ENCODE peak calls at places on chromosomes 16 and 17, in seven cellular contexts. U, W, F, L, T, N and V are unnamed samples.

GRCh38 chr17:43020030-43020621 is 2.1 kb downstream of the VAT1 start:
- DNase-seq in W (no peak), L (no peak), U (no peak), T (no peak), N (no peak), F (peak), V (no peak)

GRCh38 chr17:45361976-45362375 is 45.2 kb upstream of the MAP3K14 start:
- DNase-seq in F (no peak), W (no peak), T (no peak), U (no peak), N (no peak), L (no peak), V (no peak)

GRCh38 chr17:50347894-50348291 is 2.0 kb downstream of the XYLT2 start:
- DNase-seq in T (no peak), U (no peak), L (no peak), N (no peak), W (no peak), F (no peak), V (no peak)

GRCh38 chr17:19508327-19508867 is 25.3 kb upstream of the SLC47A1 start:
- DNase-seq in T (peak), U (no peak), W (no peak), L (no peak), N (no peak), F (no peak), V (no peak)

GRCh38 chr17:61219460-61219859 is 180.2 kb upstream of the TBX2 start:
- DNase-seq in U (peak), L (no peak), W (no peak), N (no peak), T (peak), F (peak), V (no peak)

GRCh38 chr16:3472878-3473595 is 22.3 kb downstream of the C16orf90 start:
- DNase-seq in U (peak), N (no peak), W (peak), F (peak), T (no peak), L (no peak), V (no peak)

GRCh38 chr16:22320572-22321339 is 23.5 kb downstream of the POLR3E start:
- DNase-seq in L (no peak), N (no peak), W (no peak), F (no peak), T (no peak), U (no peak), V (no peak)

GRCh38 chr17:73480740-73481139 is 163.5 kb downstream of the SDK2 start:
- DNase-seq in T (no peak), N (no peak), W (peak), F (no peak), L (no peak), U (no peak), V (no peak)

GRCh38 chr16:674214-674881 is 1.1 kb upstream of the RHBDL1 start:
- DNase-seq in W (no peak), T (no peak), F (no peak), N (no peak), U (no peak), L (no peak), V (no peak)

GRCh38 chr16:71848622-71849021 is 2.8 kb downstream of the ATXN1L start:
- DNase-seq in N (no peak), F (no peak), L (no peak), U (no peak), T (no peak), W (no peak), V (no peak)

GRCh38 chr17:12035713-12036112 is 15.0 kb downstream of the MAP2K4 start:
- DNase-seq in W (no peak), U (no peak), F (no peak), T (no peak), N (no peak), L (no peak), V (no peak)

GRCh38 chr17:35373532-35373983 is at the start of gene SLFN11:
- DNase-seq in T (peak), W (peak), F (peak), N (peak), L (peak), U (peak), V (no peak)

GRCh38 chr17:43907425-43907981 is at the start of gene MPP2:
- DNase-seq in W (peak), L (no peak), F (peak), U (peak), N (no peak), T (peak), V (peak)

GRCh38 chr16:72112452-72112792 is 18.8 kb downstream of the DHX38 start:
- DNase-seq in F (no peak), N (no peak), U (no peak), T (no peak), L (no peak), W (no peak), V (no peak)

GRCh38 chr17:1473841-1474240 is 17.8 kb upstream of the CRK start:
- DNase-seq in N (no peak), T (no peak), U (no peak), L (no peak), F (no peak), W (no peak), V (no peak)

DNA sequence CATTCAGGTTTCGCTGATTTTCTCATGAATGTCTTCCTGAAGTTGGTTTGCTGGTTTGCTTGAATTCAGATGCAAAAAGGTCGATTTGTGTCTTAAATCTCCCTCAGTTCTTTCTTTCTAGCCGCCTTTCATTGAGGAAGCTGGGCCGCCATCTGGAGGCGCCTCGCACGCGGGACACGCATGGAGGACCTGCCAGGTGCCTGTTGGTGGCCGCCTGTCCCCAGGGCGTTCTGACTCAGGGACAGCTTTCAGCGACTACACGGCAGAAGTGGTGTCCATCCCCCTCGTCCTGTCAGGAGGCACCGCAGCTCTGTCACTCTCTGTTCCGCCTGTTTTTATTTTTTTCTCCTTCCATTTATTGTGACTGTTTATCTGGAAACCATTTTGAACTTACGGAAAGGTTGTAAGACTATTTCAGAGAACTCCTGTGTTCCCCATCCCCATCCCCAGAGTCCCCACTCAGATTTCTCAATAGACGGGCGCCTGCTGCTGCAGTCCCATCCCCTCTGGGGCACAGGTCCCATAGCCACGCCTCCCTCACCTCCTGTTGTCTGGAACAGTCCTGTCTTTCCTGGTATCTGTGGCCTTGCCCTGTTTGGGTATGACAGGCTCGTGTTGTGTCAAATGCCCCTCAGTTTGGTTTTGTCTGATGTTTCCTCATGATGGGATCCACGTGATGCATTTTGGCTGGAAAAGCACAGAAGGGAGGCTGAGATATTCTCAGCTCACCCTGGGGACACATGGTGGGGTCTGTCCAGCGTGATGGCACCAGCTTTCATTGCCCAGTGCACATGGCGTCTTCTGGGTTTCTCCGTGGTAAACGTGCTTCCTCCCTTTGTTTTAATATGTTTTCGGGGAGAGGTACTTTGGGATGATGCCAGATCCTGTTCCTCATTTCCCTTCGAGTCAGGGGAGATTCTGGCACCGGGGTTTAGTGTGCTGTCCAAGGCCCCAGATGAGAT is 33.4 kb downstream of the COX4I1 start:
- DNase-seq in N (no peak), W (no peak), L (no peak), T (no peak), F (no peak), U (no peak), V (no peak)
- TF ChIP-seq CTCF in N (no peak), W (no peak), L (no peak), T (no peak), F (no peak), U (no peak), V (no peak)

GRCh38 chr17:29115906-29116651 is 64.1 kb downstream of the MYO18A start:
- DNase-seq in U (peak), L (no peak), W (no peak), F (peak), N (no peak), T (peak), V (peak)
- TF ChIP-seq CTCF in U (peak), L (peak), W (peak), F (peak), N (peak), T (peak), V (peak)

DNA sequence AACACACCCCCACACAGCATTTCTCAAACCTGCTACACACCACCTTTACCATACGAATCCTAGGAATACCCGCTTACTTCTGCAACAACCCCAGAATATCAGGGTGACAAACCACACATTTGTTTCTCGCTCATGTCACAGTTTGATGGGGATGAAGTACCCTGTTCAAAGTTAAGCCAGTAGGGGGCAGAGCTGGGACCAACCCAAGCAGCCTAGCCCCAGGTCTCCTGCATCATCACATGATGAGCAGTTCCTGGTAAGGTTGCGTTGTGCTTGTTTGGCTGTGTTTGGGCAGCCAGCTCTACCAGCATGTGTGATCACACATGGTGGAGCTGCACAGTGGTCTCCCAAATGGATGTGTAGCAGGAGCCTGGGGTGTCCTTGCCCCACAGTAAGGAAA is 103.6 kb upstream of the C16orf82 start:
- DNase-seq in L (no peak), U (no peak), W (no peak), N (no peak), F (peak), T (peak), V (no peak)
- TF ChIP-seq CTCF in L (peak), U (peak), W (peak), N (peak), F (peak), T (peak), V (no peak)

GRCh38 chr17:6386041-6386630 is 48.8 kb downstream of the AIPL1 start:
- DNase-seq in U (no peak), T (no peak), L (no peak), F (no peak), N (no peak), W (no peak), V (no peak)

GRCh38 chr17:6377906-6378305 is 57.0 kb downstream of the AIPL1 start:
- DNase-seq in T (no peak), U (no peak), L (no peak), N (no peak), W (no peak), F (no peak), V (no peak)

GRCh38 chr17:6384481-6384880 is 50.4 kb downstream of the AIPL1 start:
- DNase-seq in T (no peak), F (no peak), U (no peak), N (no peak), L (no peak), W (no peak), V (no peak)

GRCh38 chr17:6381052-6381451 is 53.9 kb downstream of the AIPL1 start:
- DNase-seq in N (no peak), W (no peak), L (no peak), U (peak), T (no peak), F (peak), V (no peak)

DNA sequence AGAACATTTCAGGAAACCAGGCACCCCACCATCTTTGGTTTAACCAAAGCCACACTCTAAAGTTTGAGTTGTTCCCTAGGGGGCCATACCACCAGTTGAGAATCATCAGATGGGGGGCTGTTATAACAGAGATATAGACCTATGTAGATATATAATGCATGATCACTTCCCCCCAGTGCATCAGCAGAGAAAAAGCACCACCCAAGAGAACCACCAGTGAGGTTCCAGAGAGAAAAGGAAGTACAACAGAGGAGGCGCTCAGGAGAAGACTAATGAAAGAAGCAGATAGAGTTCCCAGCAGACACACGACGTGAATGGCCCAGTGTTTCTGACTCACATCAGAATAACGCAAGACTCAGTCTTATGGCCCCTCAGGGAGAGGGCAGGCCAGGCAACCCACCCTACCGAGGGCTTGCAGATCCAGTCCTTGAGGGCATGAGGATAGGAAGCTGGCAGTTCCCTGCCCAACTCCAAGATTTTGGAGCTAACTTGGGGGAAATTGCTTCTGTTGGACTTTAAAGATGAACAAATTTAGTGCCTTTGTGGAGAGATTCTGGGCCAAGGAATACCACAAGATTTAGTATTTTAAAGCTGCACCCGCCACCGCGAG is 53.3 kb downstream of the AIPL1 start:
- DNase-seq in T (no peak), L (no peak), U (no peak), F (no peak), N (no peak), W (no peak), V (no peak)
- TF ChIP-seq CTCF in T (no peak), L (no peak), U (no peak), F (no peak), N (no peak), W (no peak), V (no peak)

GRCh38 chr17:79145548-79145947 is 70.9 kb downstream of the ENGASE start:
- DNase-seq in W (no peak), L (no peak), F (no peak), N (no peak), T (no peak), U (no peak), V (no peak)

GRCh38 chr17:79148584-79148983 is 74.0 kb downstream of the ENGASE start:
- DNase-seq in F (no peak), N (no peak), W (no peak), T (no peak), L (no peak), U (no peak), V (no peak)

GRCh38 chr17:79146562-79146961 is 71.9 kb downstream of the ENGASE start:
- DNase-seq in U (no peak), W (no peak), N (no peak), F (no peak), T (no peak), L (no peak), V (no peak)

GRCh38 chr17:79150035-79150733 is 75.6 kb downstream of the ENGASE start:
- DNase-seq in T (no peak), L (no peak), W (no peak), N (no peak), U (no peak), F (no peak), V (no peak)

DNA sequence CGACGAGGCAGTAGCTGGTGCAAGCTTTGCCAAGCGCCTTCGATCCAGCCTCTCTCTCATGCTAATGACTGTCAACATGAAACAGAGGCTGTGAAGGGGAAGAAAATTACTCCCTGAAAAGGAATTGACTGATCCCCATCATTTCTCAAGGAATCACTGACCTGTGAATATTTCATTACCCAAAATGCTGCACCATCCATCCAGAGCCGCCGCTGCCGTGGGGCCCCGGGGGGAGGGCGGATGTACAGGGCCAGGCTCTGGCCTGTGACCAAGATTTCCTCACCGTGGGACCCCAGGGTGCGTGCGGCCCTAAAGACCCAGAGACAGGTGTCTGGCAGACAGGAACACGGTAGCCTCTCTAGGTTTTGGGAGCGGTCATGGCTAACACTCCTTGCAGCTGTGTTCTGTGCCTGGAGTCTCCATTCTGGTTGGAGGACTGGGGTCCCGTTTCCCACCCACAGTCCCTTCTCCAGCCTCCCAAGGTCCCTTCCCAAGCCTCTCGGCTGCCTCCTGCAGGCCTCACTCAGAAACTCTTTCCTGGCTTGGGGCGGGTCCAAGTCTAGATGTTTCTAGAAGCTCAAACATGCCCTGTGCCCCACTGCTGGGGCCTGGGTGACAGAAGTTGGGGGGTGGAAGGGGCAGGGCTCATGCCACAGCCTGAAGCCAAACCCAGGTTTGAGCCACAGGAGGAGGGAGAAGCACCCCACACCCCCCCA is 73.3 kb downstream of the ENGASE start:
- DNase-seq in W (no peak), T (no peak), L (no peak), N (no peak), F (no peak), U (no peak), V (no peak)
- TF ChIP-seq CTCF in W (no peak), T (no peak), L (no peak), N (no peak), F (no peak), U (peak), V (no peak)

GRCh38 chr16:67179421-67180080 is 4.2 kb downstream of the MATCAP1 start:
- DNase-seq in L (no peak), W (no peak), N (no peak), T (no peak), U (no peak), F (no peak), V (no peak)
- TF ChIP-seq CTCF in L (peak), W (peak), N (peak), T (no peak), U (peak), F (peak), V (peak)

GRCh38 chr16:30407794-30408534 is 558 bp downstream of the ZNF771 start:
- DNase-seq in F (no peak), L (no peak), N (no peak), W (no peak), U (peak), T (no peak), V (peak)

GRCh38 chr16:30401768-30402425 is 5.5 kb upstream of the ZNF771 start:
- DNase-seq in W (no peak), U (no peak), F (no peak), L (no peak), N (no peak), T (no peak), V (no peak)

GRCh38 chr16:30409125-30410060 is 2.0 kb downstream of the ZNF771 start:
- DNase-seq in F (peak), L (peak), T (peak), N (peak), U (peak), W (peak), V (peak)

GRCh38 chr16:30406911-30407793 is at the start of gene ZNF771:
- DNase-seq in T (peak), W (peak), L (peak), N (peak), U (peak), F (peak), V (peak)
- TF ChIP-seq CTCF in T (no peak), W (no peak), L (no peak), N (no peak), U (peak), F (no peak), V (no peak)

DNA sequence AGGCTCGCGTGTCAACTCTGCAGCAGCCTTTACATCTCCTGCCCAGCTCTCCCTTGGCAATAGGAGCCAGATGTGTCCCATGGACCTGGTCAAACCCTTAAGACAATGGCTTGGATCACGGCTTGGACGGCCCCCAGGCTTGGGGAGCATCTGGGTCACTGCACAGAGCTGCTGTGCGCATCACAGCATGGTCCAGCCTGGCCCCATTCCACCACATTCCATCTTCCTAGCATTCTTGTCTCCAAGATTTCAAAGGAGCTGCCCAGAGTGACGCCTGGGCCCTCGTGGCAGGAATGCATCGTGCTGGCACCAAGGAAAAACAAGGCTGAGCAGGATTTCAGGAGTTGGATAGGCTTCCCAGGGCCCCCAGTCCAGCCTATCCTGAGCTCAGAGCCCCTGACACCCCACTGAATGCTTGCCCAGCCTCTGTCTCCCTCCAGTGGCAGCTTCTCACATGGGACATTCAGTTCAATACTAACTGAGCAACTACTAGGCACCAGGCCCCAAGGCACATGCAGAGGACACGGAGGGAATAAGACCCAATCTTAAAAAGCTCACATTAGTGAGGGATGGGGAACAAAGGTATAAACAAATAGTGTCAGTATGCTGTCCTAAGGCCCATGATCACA is 34.3 kb downstream of the TK2 start:
- DNase-seq in L (no peak), T (no peak), W (peak), N (no peak), U (peak), F (peak), V (peak)
- TF ChIP-seq CTCF in L (peak), T (no peak), W (peak), N (peak), U (peak), F (peak), V (peak)

GRCh38 chr17:40062347-40063033 is at the start of gene THRA:
- DNase-seq in F (peak), N (no peak), W (no peak), U (no peak), L (no peak), T (peak), V (peak)
- TF ChIP-seq CTCF in F (peak), N (no peak), W (no peak), U (no peak), L (no peak), T (no peak), V (peak)